ENCODE peak calls at places on chromosomes 7 and 10, in six cellular contexts. O is SK-N-SH, D is neuronal stem cell, Y is adipocyte, E is colonic mucosa, V is PC-3. K is an unnamed sample.

GRCh38 chr10:1109795-1110673 is 53.8 kb downstream of the WDR37 start:
- DNase-seq in O (peak; percentile 88), D (peak; percentile 53), Y (peak; percentile 37), V (peak; percentile 76), E (peak; percentile 72), K (peak; percentile 95)

GRCh38 chr7:41027428-41028115 is 675.3 kb downstream of the INHBA start:
- DNase-seq in O (no peak), E (no peak), Y (peak; percentile 84), D (no peak), V (peak; percentile 88), K (no peak)

GRCh38 chr7:87354749-87355148 is 9.3 kb downstream of the CROT start:
- DNase-seq in Y (no peak), O (no peak), D (peak; percentile 41), E (no peak), V (peak; percentile 36), K (no peak)

GRCh38 chr10:114492351-114493037 is 88.2 kb upstream of the AFAP1L2 start:
- DNase-seq in V (no peak), Y (no peak), O (no peak), D (no peak), E (no peak), K (no peak)

GRCh38 chr7:107201795-107202450 is 33.1 kb downstream of the HBP1 start:
- DNase-seq in V (peak; percentile 80), Y (no peak), D (peak; percentile 8), O (peak; percentile 64), E (peak; percentile 56), K (peak; percentile 86)

GRCh38 chr7:122136639-122137253 is 7.3 kb downstream of the AASS start:
- DNase-seq in E (no peak), O (no peak), Y (peak; percentile 53), V (no peak), D (no peak), K (no peak)

GRCh38 chr7:115249080-115249479 is 327.2 kb downstream of the MDFIC start:
- DNase-seq in Y (peak; percentile 21), D (no peak), O (no peak), E (no peak), V (peak; percentile 25), K (no peak)

GRCh38 chr7:5679741-5680473 is 101.6 kb downstream of the RNF216 start:
- DNase-seq in E (no peak), O (no peak), V (no peak), D (no peak), Y (no peak), K (no peak)

GRCh38 chr10:115801987-115802386 is 471.0 kb downstream of the GFRA1 start:
- DNase-seq in V (no peak), E (no peak), Y (no peak), O (no peak), D (no peak), K (no peak)

GRCh38 chr7:28086198-28086597 is 94.4 kb downstream of the JAZF1 start:
- DNase-seq in D (no peak), E (no peak), O (no peak), Y (no peak), V (no peak), K (no peak)

GRCh38 chr7:91348686-91349085 is 84.5 kb downstream of the FZD1 start:
- DNase-seq in V (no peak), D (no peak), O (no peak), Y (peak; percentile 19), E (no peak), K (no peak)

GRCh38 chr10:109259293-109259692 is 664.0 kb downstream of the XPNPEP1 start:
- DNase-seq in O (no peak), V (peak; percentile 68), Y (peak; percentile 30), D (no peak), E (no peak), K (no peak)

GRCh38 chr7:158350166-158350900 is 237.3 kb downstream of the PTPRN2 start:
- DNase-seq in E (no peak), D (no peak), Y (no peak), V (no peak), O (no peak), K (peak; percentile 37)

DNA sequence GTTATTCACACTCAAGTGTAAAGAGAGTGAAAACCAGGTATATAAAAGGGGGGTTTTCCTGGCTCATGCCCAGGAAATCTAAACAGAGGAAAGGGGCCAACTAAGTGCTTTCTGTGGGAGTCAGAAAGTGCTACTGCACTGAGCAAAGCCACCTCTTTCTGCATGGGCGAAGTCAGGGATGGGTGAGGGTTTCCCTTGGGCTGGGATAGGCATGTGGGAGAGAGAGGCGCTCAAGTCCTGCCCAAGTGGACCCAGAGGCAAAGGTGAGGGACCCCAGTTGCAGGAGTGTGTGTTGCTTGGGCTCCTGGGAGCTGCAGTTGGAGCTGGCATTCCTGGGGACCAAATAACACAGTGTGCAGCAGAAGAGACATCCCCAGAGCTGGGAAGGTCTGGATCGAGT is 65.9 kb downstream of the PRR15 start:
- DNase-seq in V (no peak), E (no peak), Y (no peak), D (no peak), O (no peak), K (no peak)
- H3K9ac ChIP-seq in V (no peak overlapping the region), E (no peak overlapping the region), Y (no peak overlapping the region), D (no peak overlapping the region), O (no peak overlapping the region), K (no peak overlapping the region)

DNA sequence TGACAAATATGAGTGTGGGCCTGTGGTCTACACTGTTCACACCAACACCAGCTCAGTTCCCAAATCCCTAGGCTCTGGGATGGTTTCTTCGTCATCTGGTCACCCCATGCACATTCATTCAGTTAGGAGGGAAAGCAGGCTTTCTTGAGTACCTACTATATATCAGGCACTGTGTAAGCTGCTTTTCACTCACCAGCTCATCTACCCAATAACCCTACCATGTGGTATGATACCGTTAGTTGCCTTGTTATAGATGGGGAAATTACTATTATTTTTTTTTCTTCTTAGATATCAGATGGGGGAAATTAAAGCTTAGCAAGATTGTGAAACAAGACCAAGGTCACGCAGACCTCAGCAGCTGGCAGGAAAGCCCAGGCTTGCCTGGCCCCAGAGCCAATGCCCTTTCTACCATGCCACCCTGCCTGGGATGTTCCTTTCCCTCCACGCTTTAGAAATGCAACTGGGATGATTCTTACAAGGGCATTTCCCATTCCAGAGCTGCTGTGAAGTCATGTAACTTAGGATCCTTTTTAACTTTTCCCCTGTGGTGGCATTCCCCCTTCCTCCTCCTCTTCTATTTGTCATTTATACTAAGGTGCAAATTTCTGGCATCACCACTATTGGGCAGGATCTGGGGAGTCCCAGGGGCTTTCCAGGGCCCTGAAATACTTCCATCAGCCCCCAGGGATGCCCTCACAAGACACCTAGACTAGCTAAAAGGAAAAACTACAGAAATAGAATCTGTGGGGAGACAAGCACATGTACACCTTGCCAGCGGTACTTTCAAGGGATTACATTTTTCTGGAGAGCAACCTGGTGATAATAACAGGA is 93.1 kb upstream of the EFCAB10 start:
- DNase-seq in V (no peak), Y (no peak), D (no peak), E (no peak), O (no peak), K (peak; percentile 49)
- H3K4me1 ChIP-seq in V (peaks cover 18% of the 10 kb centered on the region), Y (peaks cover 32% of the 10 kb centered on the region), D (no peaks in the 10 kb centered on the region), E (peaks cover 24% of the 10 kb centered on the region), O (peaks cover 37% of the 10 kb centered on the region), K (peaks cover 17% of the 10 kb centered on the region)

GRCh38 chr10:68332259-68333057 is at the start of gene PBLD:
- DNase-seq in D (peak; percentile 79), Y (peak; percentile 87), E (peak; percentile 83), O (peak; percentile 72), V (peak; percentile 86), K (peak; percentile 90)

GRCh38 chr10:68333058-68333395 is 299 bp upstream of the PBLD start:
- DNase-seq in E (no peak), V (no peak), Y (peak; percentile 76), D (no peak), O (no peak), K (no peak)

GRCh38 chr10:68333452-68333851 is 724 bp upstream of the PBLD start:
- DNase-seq in D (no peak), Y (peak; percentile 45), E (no peak), O (no peak), V (no peak), K (no peak)

GRCh38 chr10:68334672-68335467 is 2.1 kb upstream of the PBLD start:
- DNase-seq in O (no peak), Y (peak; percentile 17), D (no peak), E (no peak), V (no peak), K (no peak)

GRCh38 chr10:68333905-68334431 is 1.2 kb upstream of the PBLD start:
- DNase-seq in D (no peak), V (no peak), Y (peak; percentile 34), E (no peak), O (no peak), K (no peak)
- H3K9ac ChIP-seq in D (no peak overlapping the region), V (peak overlapping the region; percentile 96), Y (peak overlapping the region; percentile 100), E (peak overlapping the region; percentile 97), O (peak overlapping the region; percentile 99), K (peak overlapping the region; percentile 99)

GRCh38 chr7:148905093-148905666 is 21.1 kb upstream of the EZH2 start:
- DNase-seq in Y (peak; percentile 12), V (no peak), O (no peak), E (no peak), D (no peak), K (peak; percentile 75)

GRCh38 chr7:148911626-148912025 is 27.5 kb upstream of the EZH2 start:
- DNase-seq in D (no peak), O (no peak), V (no peak), E (no peak), Y (no peak), K (no peak)

GRCh38 chr7:148909560-148909959 is 25.5 kb upstream of the EZH2 start:
- DNase-seq in Y (no peak), O (no peak), D (no peak), V (no peak), E (no peak), K (no peak)

GRCh38 chr7:148903504-148903903 is 19.4 kb upstream of the EZH2 start:
- DNase-seq in E (no peak), D (no peak), V (no peak), O (no peak), Y (no peak), K (no peak)

GRCh38 chr7:148906707-148907498 is 22.8 kb upstream of the EZH2 start:
- DNase-seq in V (no peak), O (peak; percentile 77), E (no peak), D (no peak), Y (peak; percentile 52), K (no peak)
- H3K4me1 ChIP-seq in V (no peaks in the 10 kb centered on the region), O (peaks cover 10% of the 10 kb centered on the region), E (no peaks in the 10 kb centered on the region), D (peaks cover 14% of the 10 kb centered on the region), Y (no peaks in the 10 kb centered on the region), K (no peaks in the 10 kb centered on the region)

DNA sequence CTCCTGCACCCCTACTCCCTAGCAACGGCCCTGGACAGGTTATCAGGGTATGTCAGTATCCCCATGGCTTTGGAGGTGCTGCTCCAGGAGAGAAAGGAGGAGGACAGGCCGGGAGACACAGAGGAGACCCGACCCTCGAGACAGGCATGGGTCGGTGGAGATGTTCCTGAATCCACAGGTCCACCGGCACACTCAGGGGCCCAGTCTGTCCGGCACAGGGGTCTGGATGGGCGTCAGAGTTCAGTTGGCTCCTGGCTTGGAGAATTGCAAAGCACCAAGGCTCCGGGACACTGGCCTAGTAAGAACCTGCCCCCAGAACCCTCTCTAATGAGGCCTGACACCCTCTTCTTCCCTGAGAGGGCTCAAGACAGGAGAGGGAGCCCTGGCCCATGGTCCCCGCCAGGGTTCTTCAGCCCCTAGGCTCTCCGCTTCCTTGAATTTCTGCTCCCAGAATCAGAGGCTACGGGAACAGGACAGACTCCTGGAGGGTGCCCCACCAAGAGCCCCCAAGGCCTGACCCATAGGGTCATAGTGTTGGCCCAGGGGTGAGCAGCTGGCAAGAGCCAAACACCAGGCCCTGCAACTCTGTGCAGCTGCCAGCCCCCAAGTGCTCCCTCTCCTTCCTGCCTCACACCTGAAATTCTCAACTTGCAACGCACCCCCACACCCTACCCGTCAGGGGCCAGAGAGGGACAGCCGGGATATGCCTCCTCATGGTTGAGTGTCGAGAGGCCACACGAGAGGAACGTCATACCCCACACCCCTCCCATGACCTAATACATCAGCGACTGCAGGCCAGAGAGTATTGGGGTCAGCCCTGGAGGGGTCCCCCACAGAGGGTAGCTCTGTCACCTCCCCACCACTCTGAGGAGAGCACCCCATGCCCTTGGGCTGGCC is 5.5 kb upstream of the IRF5 start:
- DNase-seq in D (no peak), Y (no peak), E (no peak), O (no peak), V (no peak), K (peak; percentile 36)
- H3K9ac ChIP-seq in D (no peak overlapping the region), Y (no peak overlapping the region), E (no peak overlapping the region), O (no peak overlapping the region), V (no peak overlapping the region), K (no peak overlapping the region)

K was measured in endodermal cell.